ENCODE peak calls at places on chromosomes 6 and 20, in five cellular contexts. I is testis; S is hippocampal formation; Z is activated CD4-positive, alpha-beta T cell treated with anti-CD3 and anti-CD28 coated beads for 48 hours; E is activated CD8-positive, alpha-beta memory T cell treated with anti-CD3 and anti-CD28 coated beads, Interleukin-2, amount 10 ng/mL, durations not matched to agents 7 days and 5 days. L is an unnamed sample.

GRCh38 chr20:11117808-11118528 is 444.2 kb upstream of the JAG1 start:
- DNase-seq in I (no peak), S (no peak), Z (no peak), E (no peak), L (no peak)

GRCh38 chr6:134105903-134106302 is 53.5 kb upstream of the SLC2A12 start:
- DNase-seq in I (no peak), S (no peak), Z (no peak), E (no peak), L (no peak)

GRCh38 chr6:27500177-27500576 is 27.3 kb upstream of the ZNF184 start:
- DNase-seq in I (no peak), S (no peak), Z (no peak), E (no peak), L (no peak)

GRCh38 chr6:53547166-53547814 is 2.4 kb upstream of the GCLC start:
- DNase-seq in I (no peak), S (no peak), Z (no peak), E (no peak), L (no peak)

GRCh38 chr6:14464716-14465115 is 347.1 kb downstream of the CD83 start:
- DNase-seq in I (no peak), S (no peak), Z (no peak), E (no peak), L (no peak)

GRCh38 chr6:69867075-69867911 is 937 bp downstream of the COL19A1 start:
- DNase-seq in I (peak; percentile 59), S (peak; percentile 22), Z (peak; percentile 70), E (peak; percentile 64), L (peak; percentile 17)

GRCh38 chr6:32882879-32883250 is 28.9 kb downstream of the PSMB9 start:
- DNase-seq in I (no peak), S (no peak), Z (no peak), E (no peak), L (no peak)

GRCh38 chr6:15493437-15494168 is 169.2 kb downstream of the DTNBP1 start:
- DNase-seq in I (peak; percentile 11), S (no peak), Z (no peak), E (no peak), L (no peak)